ENCODE peak calls at places on chromosomes 2 and 18, in four cellular contexts. J, U, S and N are unnamed samples.

GRCh38 chr2:61045999-61046398 is 19.7 kb upstream of the SANBR start:
- DNase-seq in J (no peak), U (no peak), S (no peak), N (no peak)

GRCh38 chr18:29457316-29457715 is 1280.4 kb upstream of the CDH2 start:
- DNase-seq in J (no peak), U (no peak), S (no peak), N (no peak)

GRCh38 chr2:135952891-135953290 is 32.5 kb downstream of the DARS1 start:
- DNase-seq in J (no peak), U (no peak), S (no peak), N (no peak)

GRCh38 chr2:187976259-187976658 is 315.4 kb upstream of the GULP1 start:
- DNase-seq in J (no peak), U (no peak), S (no peak), N (no peak)

GRCh38 chr2:180419212-180419611 is 412.1 kb upstream of the CWC22 start:
- DNase-seq in J (no peak), U (no peak), S (no peak), N (no peak)

GRCh38 chr2:239800785-239801184 is 224.4 kb downstream of the NDUFA10 start:
- DNase-seq in J (no peak), U (no peak), S (no peak), N (no peak)

GRCh38 chr2:231016576-231017249 is 20.6 kb upstream of the C2orf72 start:
- DNase-seq in J (no peak), U (no peak), S (no peak), N (no peak)

GRCh38 chr2:51717318-51717717 is 685.4 kb upstream of the NRXN1 start:
- DNase-seq in J (no peak), U (no peak), S (no peak), N (no peak)

GRCh38 chr18:35117951-35118411 is 76.8 kb downstream of the MAPRE2 start:
- DNase-seq in J (no peak), U (no peak), S (peak; percentile 70), N (no peak)

GRCh38 chr2:26537069-26537825 is 59.3 kb upstream of the OTOF start:
- DNase-seq in J (no peak), U (no peak), S (no peak), N (peak; percentile 4)

GRCh38 chr2:200658278-200658864 is 72.6 kb downstream of the AOX1 start:
- DNase-seq in J (no peak), U (no peak), S (peak; percentile 83), N (no peak)

GRCh38 chr2:96436416-96436815 is 68.7 kb downstream of the NEURL3 start:
- DNase-seq in J (no peak), U (no peak), S (no peak), N (no peak)

GRCh38 chr2:20668470-20668869 is 1.5 kb downstream of the GDF7 start:
- DNase-seq in J (no peak), U (no peak), S (no peak), N (no peak)

GRCh38 chr2:29401994-29402393 is 286.8 kb downstream of the CLIP4 start:
- DNase-seq in J (no peak), U (no peak), S (no peak), N (no peak)

GRCh38 chr18:8121091-8121490 is 488.1 kb upstream of the RAB12 start:
- DNase-seq in J (no peak), U (no peak), S (no peak), N (no peak)

GRCh38 chr2:85318222-85319182 is 9.3 kb downstream of the TGOLN2 start:
- DNase-seq in J (no peak), U (no peak), S (no peak), N (no peak)

DNA sequence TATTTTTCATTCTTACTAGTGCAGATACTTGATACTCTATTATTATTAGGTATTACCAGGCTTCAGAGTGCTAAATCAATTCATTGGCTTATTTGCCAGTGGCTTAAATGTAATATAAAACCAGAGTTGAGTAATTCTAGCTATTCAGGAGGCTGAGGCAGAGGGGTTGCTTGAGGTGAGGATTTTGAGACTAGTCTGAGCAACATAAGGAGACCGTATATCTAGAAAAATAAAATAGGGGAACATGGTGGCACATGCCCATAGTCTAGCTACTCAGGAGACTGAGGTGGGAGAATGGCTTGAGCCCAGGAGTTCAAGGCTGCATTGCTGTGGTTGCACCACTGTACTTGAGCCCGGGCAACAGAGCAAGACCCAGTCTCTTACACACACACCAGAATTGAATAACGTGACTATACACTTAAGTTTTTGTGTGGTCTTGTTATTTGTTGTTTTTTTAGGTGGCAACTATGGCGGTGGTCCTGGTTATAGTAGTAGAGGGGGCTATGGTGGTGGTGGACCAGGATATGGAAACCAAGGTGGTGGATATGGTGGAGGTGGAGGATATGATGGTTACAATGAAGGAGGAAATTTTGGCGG is 4.8 kb downstream of the HNRNPA3 start:
- DNase-seq in J (no peak), U (no peak), S (no peak), N (no peak)
- H3K4me3 ChIP-seq in J (no peak overlapping the region), U (no peak overlapping the region), S (no peak overlapping the region), N (no peak overlapping the region)

GRCh38 chr2:66582975-66583842 is 148.3 kb downstream of the MEIS1 start:
- DNase-seq in J (no peak), U (no peak), S (no peak), N (no peak)
- H3K27me3 ChIP-seq in J (peaks cover 38% of the 10 kb centered on the region), U (peaks cover 83% of the 10 kb centered on the region), S (no peaks in the 10 kb centered on the region), N (peaks cover 72% of the 10 kb centered on the region)

GRCh38 chr2:170716851-170717598 is 1.9 kb downstream of the SP5 start:
- DNase-seq in J (peak; percentile 41), U (no peak), S (peak; percentile 14), N (peak; percentile 25)
- TF ChIP-seq CTCF in J (peak; percentile 39), U (no peak), S (no peak), N (peak; percentile 46)

GRCh38 chr2:159515482-159515881 is 100.9 kb downstream of the BAZ2B start:
- DNase-seq in J (no peak), U (peak; percentile 13), S (no peak), N (no peak)
- H3K4me3 ChIP-seq in J (peak overlapping the region; percentile 30), U (peak overlapping the region; percentile 65), S (no peak overlapping the region), N (no peak overlapping the region)

GRCh38 chr18:901769-902168 is 2.9 kb upstream of the ADCYAP1 start:
- DNase-seq in J (no peak), U (no peak), S (no peak), N (no peak)

GRCh38 chr18:902179-902718 is 2.4 kb upstream of the ADCYAP1 start:
- DNase-seq in J (no peak), U (peak; percentile 25), S (no peak), N (no peak)

GRCh38 chr18:892316-892715 is 12.4 kb upstream of the ADCYAP1 start:
- DNase-seq in J (no peak), U (no peak), S (no peak), N (no peak)

GRCh38 chr18:896315-896714 is 8.4 kb upstream of the ADCYAP1 start:
- DNase-seq in J (no peak), U (no peak), S (no peak), N (no peak)
- H3K27me3 ChIP-seq in J (no peaks in the 10 kb centered on the region), U (no peaks in the 10 kb centered on the region), S (peaks cover 15% of the 10 kb centered on the region), N (peaks cover 17% of the 10 kb centered on the region)

GRCh38 chr2:166417669-166418068 is 41.9 kb upstream of the SCN9A start:
- DNase-seq in J (no peak), U (peak; percentile 19), S (no peak), N (no peak)

GRCh38 chr2:166424841-166425240 is 49.1 kb upstream of the SCN9A start:
- DNase-seq in J (no peak), U (no peak), S (no peak), N (no peak)

GRCh38 chr2:166418853-166419615 is 43.3 kb upstream of the SCN9A start:
- DNase-seq in J (no peak), U (peak; percentile 12), S (no peak), N (no peak)

DNA sequence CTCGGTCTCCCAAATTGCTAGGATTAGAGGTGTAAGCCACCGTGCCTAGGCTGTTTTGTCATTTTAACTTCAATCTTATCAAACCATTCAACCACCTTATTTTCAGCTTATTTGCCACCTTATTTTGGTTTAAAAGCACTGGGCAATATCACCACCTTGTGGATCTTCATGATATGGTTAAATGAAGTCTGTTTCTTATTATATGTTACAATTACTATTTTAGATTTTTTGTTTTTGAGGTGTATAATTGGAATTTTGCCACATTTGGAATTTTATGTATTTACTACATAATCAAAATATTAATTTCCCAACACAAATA is 43.8 kb upstream of the SCN9A start:
- DNase-seq in J (no peak), U (no peak), S (no peak), N (no peak)
- TF ChIP-seq CTCF in J (no peak), U (no peak), S (peak; percentile 36), N (peak; percentile 15)